ENCODE peak calls at places on chromosomes 5 and 9, in six cellular contexts. N is upper lobe of left lung, J is K562, Z is transverse colon, A is SK-N-SH, O is stomach. C is an unnamed sample.

GRCh38 chr5:7628248-7628647 is 222.7 kb downstream of the CFAP90 start:
- DNase-seq in N (no peak), O (no peak), Z (no peak), A (no peak), J (no peak), C (no peak)

GRCh38 chr5:159504857-159505304 is 174.6 kb upstream of the IL12B start:
- DNase-seq in A (no peak), J (no peak), Z (no peak), N (no peak), O (no peak), C (peak)

GRCh38 chr9:2050236-2050635 is 35.1 kb downstream of the SMARCA2 start:
- DNase-seq in J (no peak), A (no peak), N (no peak), O (no peak), Z (no peak), C (no peak)

GRCh38 chr9:17658237-17658636 is 79.4 kb downstream of the SH3GL2 start:
- DNase-seq in A (no peak), N (no peak), Z (no peak), J (no peak), O (no peak), C (no peak)

GRCh38 chr9:133876144-133876543 is 116.0 kb downstream of the VAV2 start:
- DNase-seq in N (no peak), A (peak), J (peak), O (no peak), Z (no peak), C (no peak)

GRCh38 chr5:178332096-178332780 is 99.6 kb upstream of the PHYKPL start:
- DNase-seq in O (peak), N (no peak), A (no peak), J (no peak), Z (no peak), C (no peak)

GRCh38 chr9:88237454-88238280 is 99.4 kb upstream of the SPATA31C2 start:
- DNase-seq in A (no peak), J (no peak), N (no peak), O (no peak), Z (no peak), C (no peak)

GRCh38 chr9:70410368-70410767 is 4.1 kb downstream of the KLF9 start:
- DNase-seq in O (no peak), Z (no peak), J (no peak), A (no peak), N (no peak), C (no peak)

GRCh38 chr9:106761493-106761892 is 101.5 kb upstream of the ZNF462 start:
- DNase-seq in J (no peak), N (no peak), Z (no peak), O (no peak), A (no peak), C (no peak)

GRCh38 chr5:91219141-91219802 is 163.8 kb downstream of the ARRDC3 start:
- DNase-seq in N (no peak), O (peak), A (no peak), Z (peak), J (peak), C (peak)

GRCh38 chr9:135769489-135770202 is 67.7 kb downstream of the KCNT1 start:
- DNase-seq in N (peak), Z (no peak), A (no peak), J (no peak), O (no peak), C (no peak)

GRCh38 chr9:21708846-21709245 is 93.6 kb upstream of the MTAP start:
- DNase-seq in A (no peak), O (no peak), J (no peak), Z (no peak), N (no peak), C (no peak)

GRCh38 chr9:81529556-81530193 is 159.7 kb downstream of the TLE1 start:
- DNase-seq in N (no peak), J (no peak), Z (no peak), O (peak), A (no peak), C (peak)

GRCh38 chr9:133252301-133252776 is 22.7 kb downstream of the ABO start:
- DNase-seq in A (peak), O (peak), Z (peak), J (no peak), N (peak), C (no peak)

GRCh38 chr5:63831381-63831780 is 130.9 kb downstream of the HTR1A start:
- DNase-seq in O (no peak), N (no peak), J (no peak), Z (no peak), A (no peak), C (no peak)

GRCh38 chr5:13250450-13251291 is 693.8 kb downstream of the DNAH5 start:
- DNase-seq in Z (no peak), N (no peak), J (no peak), O (no peak), A (peak), C (no peak)

GRCh38 chr9:1231998-1232919 is 182.1 kb downstream of the DMRT2 start:
- DNase-seq in N (no peak), Z (peak), A (no peak), J (no peak), O (peak), C (peak)

GRCh38 chr9:126452036-126452595 is 125.5 kb downstream of the MVB12B start:
- DNase-seq in O (no peak), J (no peak), N (no peak), A (no peak), Z (no peak), C (no peak)

GRCh38 chr5:102583663-102584062 is 84.9 kb upstream of the SLCO6A1 start:
- DNase-seq in N (no peak), Z (no peak), J (peak), O (no peak), A (peak), C (no peak)

GRCh38 chr9:135605238-135605781 is 34.0 kb downstream of the GLT6D1 start:
- DNase-seq in J (no peak), Z (no peak), A (peak), N (peak), O (peak), C (peak)

GRCh38 chr5:67361932-67362729 is 165.5 kb upstream of the CD180 start:
- DNase-seq in A (peak), Z (no peak), O (no peak), J (no peak), N (no peak), C (no peak)

GRCh38 chr5:95858023-95858461 is 35.5 kb upstream of the GLRX start:
- DNase-seq in O (no peak), J (no peak), Z (no peak), A (no peak), N (no peak), C (peak)

GRCh38 chr9:35229066-35229778 is 67.4 kb downstream of the UNC13B start:
- DNase-seq in N (no peak), O (no peak), Z (no peak), A (no peak), J (no peak), C (no peak)

GRCh38 chr5:153965102-153965645 is 73.5 kb downstream of the FAM114A2 start:
- DNase-seq in A (peak), Z (peak), N (no peak), O (peak), J (peak), C (peak)

GRCh38 chr5:74017112-74017511 is 391.1 kb downstream of the ARHGEF28 start:
- DNase-seq in O (no peak), N (no peak), J (no peak), A (no peak), Z (no peak), C (no peak)

GRCh38 chr5:1166370-1166769 is 35.0 kb upstream of the SLC6A19 start:
- DNase-seq in A (no peak), J (no peak), Z (no peak), O (no peak), N (no peak), C (no peak)
- TF ChIP-seq POLR2AphosphoS5 in A (no peak), J (no peak), Z (no peak), O (no peak), N (no peak), C (no peak)

GRCh38 chr5:163459465-163459887 is 426 bp downstream of the NUDCD2 start:
- DNase-seq in O (no peak), A (no peak), J (no peak), N (no peak), Z (no peak), C (no peak)

GRCh38 chr5:163458778-163459405 is 1.0 kb downstream of the NUDCD2 start:
- DNase-seq in A (no peak), O (no peak), N (no peak), J (peak), Z (no peak), C (no peak)

GRCh38 chr5:163463063-163463435 is 2.6 kb downstream of the HMMR start:
- DNase-seq in A (no peak), N (no peak), Z (no peak), O (no peak), J (no peak), C (no peak)

GRCh38 chr5:163460562-163461176 is at the start of gene HMMR:
- DNase-seq in J (peak), A (peak), Z (peak), O (no peak), N (no peak), C (no peak)

DNA sequence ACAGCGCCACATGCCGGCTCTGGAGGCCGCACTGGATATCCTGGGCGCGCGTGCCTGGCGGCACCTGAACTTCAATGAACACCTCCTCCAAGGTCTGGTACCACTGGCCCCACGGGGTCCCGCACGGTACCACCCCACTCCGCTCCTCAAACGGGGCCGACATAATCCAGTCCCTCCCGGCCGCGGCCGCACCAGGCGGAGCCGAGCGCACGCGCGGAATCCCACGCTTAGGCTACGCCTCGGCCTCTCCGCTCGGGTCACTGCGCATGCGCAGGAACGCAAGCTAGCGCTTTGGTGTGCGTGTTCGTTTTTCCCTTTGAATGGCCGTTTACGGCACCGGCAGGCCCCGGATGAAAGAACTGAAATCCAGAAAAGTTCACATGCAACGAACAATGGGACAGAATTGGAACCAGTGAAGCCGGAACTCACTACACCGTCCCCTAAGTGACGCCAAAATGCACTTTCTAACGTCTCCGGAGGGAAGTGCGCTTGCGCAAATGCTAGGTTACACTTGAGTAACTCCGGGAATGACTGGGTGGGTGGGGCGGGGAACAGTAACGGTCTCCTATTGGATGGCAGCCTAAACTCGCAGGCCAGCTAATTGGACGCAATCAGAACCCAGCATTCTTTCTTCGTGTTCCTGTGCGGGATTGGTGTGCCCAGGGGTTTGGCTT is at the start of gene NUDCD2:
- DNase-seq in O (peak), N (peak), A (peak), J (peak), Z (peak), C (peak)
- TF ChIP-seq EP300 in O (no peak), N (no peak), A (no peak), J (no peak), Z (no peak), C (no peak)

GRCh38 chr9:124695280-124695890 is 75.7 kb downstream of the NR6A1 start:
- DNase-seq in A (no peak), Z (no peak), O (no peak), N (peak), J (no peak), C (no peak)

GRCh38 chr9:124697326-124698200 is 73.5 kb downstream of the NR6A1 start:
- DNase-seq in J (no peak), Z (no peak), N (no peak), A (peak), O (no peak), C (no peak)

GRCh38 chr9:124693403-124693802 is 77.7 kb downstream of the NR6A1 start:
- DNase-seq in Z (no peak), N (no peak), A (no peak), J (no peak), O (no peak), C (no peak)

GRCh38 chr9:124696101-124696500 is 75.0 kb downstream of the NR6A1 start:
- DNase-seq in Z (no peak), O (no peak), A (no peak), N (no peak), J (no peak), C (no peak)

GRCh38 chr9:124694394-124695279 is 76.5 kb downstream of the NR6A1 start:
- DNase-seq in Z (no peak), O (no peak), A (no peak), J (no peak), N (no peak), C (no peak)
- TF ChIP-seq POLR2AphosphoS5 in Z (no peak), O (no peak), A (no peak), J (no peak), N (no peak), C (no peak)

GRCh38 chr5:42881416-42882109 is 69.9 kb upstream of the SELENOP start:
- DNase-seq in O (no peak), A (no peak), J (no peak), Z (no peak), N (no peak), C (no peak)
- TF ChIP-seq EP300 in O (no peak), A (no peak), J (no peak), Z (no peak), N (no peak), C (no peak)

GRCh38 chr5:151016700-151017099 is 3.7 kb upstream of the GPX3 start:
- DNase-seq in J (no peak), N (no peak), Z (no peak), A (no peak), O (no peak), C (peak)
- TF ChIP-seq POLR2AphosphoS5 in J (no peak), N (peak), Z (no peak), A (no peak), O (no peak), C (no peak)

DNA sequence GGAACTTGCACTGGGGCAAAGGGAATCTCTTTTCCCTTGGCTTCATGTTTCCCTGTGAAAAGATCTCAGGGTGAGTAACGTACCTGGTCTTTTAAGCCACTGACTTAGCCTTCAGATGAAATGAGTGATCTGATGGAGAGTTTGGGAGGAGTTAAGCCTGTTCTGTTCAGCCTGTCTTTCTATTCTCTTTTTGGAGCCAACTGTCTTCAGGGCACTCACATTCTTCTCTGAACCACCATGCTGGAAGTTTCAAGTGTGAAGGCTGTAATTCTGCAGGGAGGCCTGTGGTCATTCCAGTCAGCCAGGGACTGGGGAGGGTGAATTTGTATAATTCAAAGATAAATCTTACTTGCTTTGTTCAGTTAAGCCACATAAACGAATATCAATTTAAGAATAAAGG is 722.2 kb upstream of the SEMA6A start:
- DNase-seq in J (no peak), O (no peak), N (no peak), Z (no peak), A (no peak), C (no peak)
- TF ChIP-seq EP300 in J (no peak), O (no peak), N (no peak), Z (no peak), A (no peak), C (no peak)

DNA sequence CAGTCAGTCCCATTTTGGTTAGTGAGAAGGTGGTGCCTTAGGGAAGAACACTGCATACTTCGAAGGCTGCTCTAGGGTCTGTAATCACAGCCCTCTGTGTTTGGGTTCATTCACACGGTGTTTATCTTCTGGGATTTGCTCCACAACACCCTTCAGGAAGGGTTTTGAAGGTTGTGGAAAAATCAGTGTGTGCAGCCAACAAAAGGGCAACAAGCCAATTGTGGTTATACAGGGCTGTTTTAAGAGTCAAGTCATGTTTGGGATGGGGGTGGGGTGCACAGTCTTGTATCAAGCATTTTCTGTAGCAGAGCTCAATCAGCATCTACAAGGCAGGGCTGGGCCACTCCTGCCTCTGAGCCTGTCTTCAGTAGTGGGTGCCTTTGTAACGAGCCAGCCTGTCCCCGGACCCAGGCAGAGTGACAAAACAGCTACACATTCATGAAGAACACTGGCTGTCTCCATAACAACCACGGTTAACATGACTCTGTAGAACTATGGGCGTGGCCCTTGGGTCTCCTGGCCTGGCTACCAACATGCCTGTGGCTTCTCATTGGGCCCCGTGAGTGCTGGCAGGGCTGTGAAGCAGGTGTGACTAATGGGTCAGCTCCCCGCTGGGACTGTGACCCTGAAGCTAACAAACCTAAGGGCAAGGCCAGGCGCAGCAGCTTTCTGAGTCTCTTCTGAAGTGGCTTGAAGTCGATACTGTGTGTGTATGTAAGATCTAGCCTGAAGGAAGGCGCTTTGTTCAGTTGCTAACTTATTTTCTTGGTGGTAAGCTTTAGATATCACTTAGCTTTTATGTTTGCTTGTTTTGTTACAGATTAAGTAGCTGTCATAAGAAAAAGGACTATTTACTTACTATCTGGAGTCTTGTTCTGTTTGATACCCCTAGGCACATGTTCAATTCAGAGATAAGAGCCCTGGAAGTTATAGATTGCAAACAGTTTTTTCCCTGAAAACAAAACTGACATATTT is 27.9 kb upstream of the GOLM1 start:
- DNase-seq in Z (peak), A (peak), O (peak), N (no peak), J (peak), C (no peak)
- TF ChIP-seq POLR2AphosphoS5 in Z (peak), A (no peak), O (peak), N (no peak), J (no peak), C (no peak)

C was measured in sigmoid colon.